ENCODE peak calls at places on chromosomes 4 and X, in seven cellular contexts. H is OCI-LY7, N is NCI-H774, B is heart left ventricle, V is RWPE1, G is RPMI8226, I is erythroblast. O is an unnamed sample.
A peak's percentile ranks its signal among the peaks of the same experiment; 100 is the strongest.

GRCh38 chrX:68421651-68422050 is 11.6 kb downstream of the OPHN1 start:
- DNase-seq in H (no peak), N (no peak), B (no peak), V (no peak), G (no peak), I (no peak), O (no peak)

GRCh38 chr4:117085185-117085701 is at the start of gene TRAM1L1:
- DNase-seq in H (no peak), N (peak; percentile 36), B (peak; percentile 68), V (peak; percentile 53), G (no peak), I (peak; percentile 30), O (peak; percentile 40)

GRCh38 chr4:24750106-24750505 is 45.3 kb upstream of the SOD3 start:
- DNase-seq in H (no peak), N (no peak), B (no peak), V (no peak), G (no peak), I (no peak), O (no peak)

GRCh38 chr4:102612824-102613366 is 111.7 kb downstream of the NFKB1 start:
- DNase-seq in H (no peak), N (no peak), B (no peak), V (peak; percentile 47), G (no peak), I (no peak), O (no peak)

GRCh38 chrX:10971759-10972158 is 139.4 kb upstream of the HCCS start:
- DNase-seq in H (no peak), N (no peak), B (no peak), V (no peak), G (no peak), I (no peak), O (no peak)

GRCh38 chrX:132426695-132427281 is 62.0 kb downstream of the MBNL3 start:
- DNase-seq in H (no peak), N (no peak), B (no peak), V (no peak), G (no peak), I (no peak), O (no peak)

GRCh38 chr4:87120411-87121162 is 99.8 kb downstream of the KLHL8 start:
- DNase-seq in H (no peak), N (no peak), B (peak; percentile 60), V (peak; percentile 71), G (no peak), I (no peak), O (peak; percentile 61)

GRCh38 chrX:135389717-135390116 is 32.0 kb upstream of the SMIM10L2A start:
- DNase-seq in H (no peak), N (no peak), B (no peak), V (peak; percentile 57), G (no peak), I (no peak), O (peak; percentile 27)

GRCh38 chr4:91087743-91088142 is 960.5 kb downstream of the CCSER1 start:
- DNase-seq in H (no peak), N (no peak), B (no peak), V (no peak), G (no peak), I (no peak), O (no peak)

GRCh38 chr4:10552591-10553280 is 95.5 kb upstream of the ZNF518B start:
- DNase-seq in H (no peak), N (no peak), B (no peak), V (no peak), G (no peak), I (no peak), O (no peak)

GRCh38 chrX:39877919-39878318 is 219.8 kb downstream of the BCOR start:
- DNase-seq in H (no peak), N (no peak), B (no peak), V (no peak), G (no peak), I (no peak), O (no peak)

GRCh38 chr4:94339779-94340178 is 2.9 kb downstream of the HPGDS start:
- DNase-seq in H (no peak), N (no peak), B (no peak), V (no peak), G (no peak), I (peak; percentile 23), O (no peak)

GRCh38 chr4:75555294-75556164 is at the start of gene ODAPH:
- DNase-seq in H (no peak), N (no peak), B (no peak), V (peak; percentile 72), G (peak; percentile 30), I (no peak), O (no peak)

GRCh38 chr4:76188149-76188548 is 25.5 kb downstream of the SCARB2 start:
- DNase-seq in H (no peak), N (no peak), B (no peak), V (no peak), G (no peak), I (no peak), O (no peak)

GRCh38 chr4:23365086-23365485 is 524.8 kb downstream of the PPARGC1A start:
- DNase-seq in H (no peak), N (no peak), B (peak; percentile 23), V (no peak), G (no peak), I (no peak), O (no peak)

GRCh38 chr4:53100801-53101581 is 238.9 kb downstream of the RASL11B start:
- DNase-seq in H (no peak), N (no peak), B (no peak), V (peak; percentile 22), G (no peak), I (no peak), O (no peak)

GRCh38 chr4:680565-680930 is 6.2 kb downstream of the MYL5 start:
- DNase-seq in H (no peak), N (no peak), B (peak; percentile 38), V (no peak), G (no peak), I (no peak), O (no peak)

GRCh38 chr4:163404570-163404969 is 60.9 kb downstream of the NPY5R start:
- DNase-seq in H (no peak), N (no peak), B (no peak), V (no peak), G (no peak), I (no peak), O (no peak)

GRCh38 chr4:36039031-36039430 is 205.3 kb downstream of the ARAP2 start:
- DNase-seq in H (peak; percentile 9), N (peak; percentile 11), B (no peak), V (no peak), G (no peak), I (no peak), O (no peak)

O was measured in mucosa of gallbladder.